ENCODE peak calls at places on chromosomes 16 and 17, in five cellular contexts. N is naive thymus-derived CD8-positive, alpha-beta T cell; X is activated CD4-positive, alpha-beta T cell treated with anti-CD3 and anti-CD28 coated beads for 4 hours; Y is NCI-H1092; C is amniotic epithelial cell. E is an unnamed sample.

GRCh38 chr16:86982347-86982596 is 334.9 kb downstream of the C16orf95 start:
- DNase-seq in C (no peak), X (no peak), Y (no peak), N (no peak), E (no peak)

GRCh38 chr17:58413684-58414083 is 3.6 kb downstream of the RNF43 start:
- DNase-seq in Y (no peak), N (no peak), C (no peak), X (no peak), E (no peak)

GRCh38 chr16:1642148-1642547 is 30.0 kb downstream of the CRAMP1 start:
- DNase-seq in N (no peak), X (no peak), Y (no peak), C (no peak), E (no peak)

GRCh38 chr17:60745544-60745943 is 67.9 kb downstream of the BCAS3 start:
- DNase-seq in Y (no peak), X (no peak), N (no peak), C (peak), E (no peak)

GRCh38 chr17:54968954-54969400 is 412 bp downstream of the STXBP4 start:
- DNase-seq in N (no peak), X (no peak), C (peak), Y (no peak), E (no peak)

GRCh38 chr17:45160505-45161287 is 979 bp upstream of the HEXIM2 start:
- DNase-seq in C (peak), X (peak), Y (peak), N (no peak), E (peak)

GRCh38 chr17:80108321-80108971 is 7.1 kb downstream of the GAA start:
- DNase-seq in C (no peak), N (no peak), Y (no peak), X (no peak), E (no peak)

GRCh38 chr16:87457724-87458423 is 35.0 kb downstream of the ZCCHC14 start:
- DNase-seq in C (peak), N (no peak), X (peak), Y (no peak), E (peak)

GRCh38 chr17:12492450-12492849 is 173.2 kb upstream of the MYOCD start:
- DNase-seq in X (no peak), Y (no peak), C (peak), N (no peak), E (no peak)

GRCh38 chr16:85391175-85391707 is 221.9 kb upstream of the GSE1 start:
- DNase-seq in Y (no peak), N (no peak), X (no peak), C (no peak), E (no peak)

GRCh38 chr16:49825006-49825405 is 30.9 kb downstream of the ZNF423 start:
- DNase-seq in N (no peak), C (no peak), X (no peak), Y (no peak), E (no peak)

GRCh38 chr17:82440377-82440981 is 10.1 kb downstream of the CYBC1 start:
- DNase-seq in Y (no peak), C (no peak), N (no peak), X (no peak), E (no peak)

GRCh38 chr16:83013071-83013470 is 386.3 kb downstream of the CDH13 start:
- DNase-seq in N (no peak), Y (no peak), C (peak), X (no peak), E (no peak)

GRCh38 chr16:84737658-84738057 is 37.9 kb downstream of the USP10 start:
- DNase-seq in N (no peak), X (no peak), Y (no peak), C (no peak), E (no peak)

GRCh38 chr17:45224671-45225050 is 3.0 kb downstream of the FMNL1 start:
- DNase-seq in C (no peak), N (no peak), Y (no peak), X (no peak), E (no peak)

E was measured in ELF-1.